ENCODE peak calls at places on chromosomes 1 and 21, in nine cellular contexts. D is NCI-H1105 treated with DMSO at 0.1 percent for 48 hours; S is BJ; X is activated T-helper 9 cell treated with anti-CD3 and anti-CD28 coated beads, Interleukin-2, amount 50 U/mL, for 16 hours; L is uterus; E is Caki2; H is iPS-NIHi11; T is endothelial cell; U is fibroblast of lung. V is an unnamed sample.

GRCh38 chr1:41662656-41663437 is 178.4 kb upstream of the EDN2 start:
- DNase-seq in U (peak), D (no peak), T (peak), L (peak), E (no peak), H (peak), S (peak), X (peak), V (peak)

GRCh38 chr21:33024278-33025103 is 1.2 kb upstream of the OLIG2 start:
- DNase-seq in D (peak), H (no peak), L (no peak), E (no peak), S (no peak), T (no peak), X (no peak), U (no peak), V (peak)

GRCh38 chr1:7262611-7263010 is 477.4 kb downstream of the CAMTA1 start:
- DNase-seq in E (peak), T (no peak), D (peak), H (no peak), X (no peak), L (no peak), U (no peak), S (no peak), V (no peak)

GRCh38 chr1:208652300-208653160 is 408.3 kb upstream of the PLXNA2 start:
- DNase-seq in T (peak), X (no peak), L (peak), S (peak), D (peak), U (peak), H (peak), E (peak), V (peak)

GRCh38 chr1:230120949-230121381 is 53.9 kb downstream of the GALNT2 start:
- DNase-seq in D (no peak), L (no peak), T (peak), U (peak), S (no peak), E (no peak), H (no peak), X (no peak), V (peak)

GRCh38 chr1:147723691-147724323 is 36.6 kb downstream of the GJA5 start:
- DNase-seq in D (no peak), S (no peak), T (peak), E (no peak), H (peak), U (peak), X (no peak), L (peak), V (peak)

GRCh38 chr1:223785808-223786207 is 59.9 kb downstream of the TP53BP2 start:
- DNase-seq in U (peak), L (no peak), S (no peak), X (no peak), E (no peak), T (no peak), D (no peak), H (no peak), V (no peak)

GRCh38 chr1:64775152-64775551 is 30.3 kb downstream of the RAVER2 start:
- DNase-seq in H (no peak), T (no peak), D (no peak), U (no peak), X (no peak), E (no peak), S (no peak), L (no peak), V (no peak)

GRCh38 chr21:29697555-29698193 is 242.1 kb downstream of the GRIK1 start:
- DNase-seq in L (no peak), E (no peak), U (no peak), H (no peak), X (no peak), D (no peak), T (no peak), S (no peak), V (no peak)

GRCh38 chr1:27143408-27143807 is 11.5 kb downstream of the SLC9A1 start:
- DNase-seq in H (no peak), S (no peak), D (no peak), X (no peak), T (no peak), L (no peak), U (peak), E (no peak), V (no peak)

V was measured in H7.